ENCODE peak calls at places on chromosomes 13 and 19, in eight cellular contexts. One of them, this sample, is unnamed.

GRCh38 chr19:21584532-21584931 is 79.1 kb downstream of the ZNF429 start:
- ATAC-seq in GM23338: no peak
- ATAC-seq in GM12878: no peak
- ATAC-seq in K562: no peak
- ATAC-seq in HepG2: no peak
- ATAC-seq in upper lobe of left lung: no peak
- ATAC-seq in HCT116: no peak
- ATAC-seq in Panc1: no peak
- ATAC-seq in this sample: no peak

GRCh38 chr13:73168993-73169401 is 110.2 kb downstream of the KLF5 start:
- ATAC-seq in GM12878: no peak
- ATAC-seq in HCT116: no peak
- ATAC-seq in HepG2: no peak
- ATAC-seq in GM23338: peak; percentile 39
- ATAC-seq in upper lobe of left lung: no peak
- ATAC-seq in Panc1: no peak
- ATAC-seq in K562: no peak
- ATAC-seq in this sample: no peak

GRCh38 chr13:67122251-67122650 is 107.9 kb downstream of the PCDH9 start:
- ATAC-seq in Panc1: no peak
- ATAC-seq in HCT116: no peak
- ATAC-seq in upper lobe of left lung: no peak
- ATAC-seq in K562: no peak
- ATAC-seq in GM23338: no peak
- ATAC-seq in GM12878: no peak
- ATAC-seq in HepG2: no peak
- ATAC-seq in this sample: no peak

GRCh38 chr13:95784161-95784880 is 107.4 kb downstream of the DNAJC3 start:
- ATAC-seq in HepG2: no peak
- ATAC-seq in upper lobe of left lung: no peak
- ATAC-seq in Panc1: no peak
- ATAC-seq in K562: no peak
- ATAC-seq in HCT116: peak; percentile 54
- ATAC-seq in GM23338: no peak
- ATAC-seq in GM12878: no peak
- ATAC-seq in this sample: peak; percentile 36

GRCh38 chr19:33486407-33486806 is 35.2 kb downstream of the PEPD start:
- ATAC-seq in HCT116: no peak
- ATAC-seq in HepG2: no peak
- ATAC-seq in GM23338: no peak
- ATAC-seq in upper lobe of left lung: peak; percentile 34
- ATAC-seq in K562: no peak
- ATAC-seq in Panc1: no peak
- ATAC-seq in GM12878: no peak
- ATAC-seq in this sample: no peak

GRCh38 chr13:41811588-41812021 is 149.3 kb downstream of the VWA8 start:
- ATAC-seq in upper lobe of left lung: no peak
- ATAC-seq in GM12878: peak; percentile 83
- ATAC-seq in Panc1: no peak
- ATAC-seq in HCT116: no peak
- ATAC-seq in GM23338: no peak
- ATAC-seq in K562: no peak
- ATAC-seq in HepG2: no peak
- ATAC-seq in this sample: no peak

GRCh38 chr19:5080030-5080644 is 111.2 kb downstream of the KDM4B start:
- ATAC-seq in K562: no peak
- ATAC-seq in GM23338: no peak
- ATAC-seq in HCT116: no peak
- ATAC-seq in HepG2: no peak
- ATAC-seq in upper lobe of left lung: no peak
- ATAC-seq in GM12878: no peak
- ATAC-seq in Panc1: no peak
- ATAC-seq in this sample: no peak

GRCh38 chr19:40363128-40363527 is 14.6 kb downstream of the PLD3 start:
- ATAC-seq in GM12878: no peak
- ATAC-seq in HepG2: no peak
- ATAC-seq in HCT116: no peak
- ATAC-seq in Panc1: no peak
- ATAC-seq in upper lobe of left lung: no peak
- ATAC-seq in GM23338: no peak
- ATAC-seq in K562: peak; percentile 45
- ATAC-seq in this sample: no peak

GRCh38 chr19:9971341-9971897 is 35.1 kb upstream of the OLFM2 start:
- ATAC-seq in HepG2: no peak
- ATAC-seq in GM23338: no peak
- ATAC-seq in K562: no peak
- ATAC-seq in upper lobe of left lung: no peak
- ATAC-seq in GM12878: no peak
- ATAC-seq in Panc1: no peak
- ATAC-seq in HCT116: no peak
- ATAC-seq in this sample: no peak

GRCh38 chr13:81636120-81636519 is 1295.2 kb upstream of the SPRY2 start:
- ATAC-seq in Panc1: no peak
- ATAC-seq in GM12878: no peak
- ATAC-seq in GM23338: no peak
- ATAC-seq in K562: no peak
- ATAC-seq in upper lobe of left lung: no peak
- ATAC-seq in HepG2: no peak
- ATAC-seq in HCT116: no peak
- ATAC-seq in this sample: no peak

GRCh38 chr19:29622191-29623070 is 16.3 kb downstream of the POP4 start:
- ATAC-seq in GM12878: peak; percentile 54
- ATAC-seq in HCT116: no peak
- ATAC-seq in Panc1: peak; percentile 66
- ATAC-seq in K562: no peak
- ATAC-seq in GM23338: peak; percentile 16
- ATAC-seq in HepG2: peak; percentile 41
- ATAC-seq in upper lobe of left lung: no peak
- ATAC-seq in this sample: no peak

GRCh38 chr19:31448221-31448657 is 99.0 kb upstream of the TSHZ3 start:
- ATAC-seq in GM23338: no peak
- ATAC-seq in K562: no peak
- ATAC-seq in HepG2: no peak
- ATAC-seq in HCT116: no peak
- ATAC-seq in upper lobe of left lung: peak; percentile 80
- ATAC-seq in GM12878: no peak
- ATAC-seq in Panc1: no peak
- ATAC-seq in this sample: peak; percentile 90

GRCh38 chr13:92806215-92806614 is 420.4 kb upstream of the GPC6 start:
- ATAC-seq in K562: no peak
- ATAC-seq in GM12878: peak; percentile 64
- ATAC-seq in upper lobe of left lung: no peak
- ATAC-seq in HCT116: no peak
- ATAC-seq in HepG2: no peak
- ATAC-seq in GM23338: no peak
- ATAC-seq in Panc1: no peak
- ATAC-seq in this sample: no peak

GRCh38 chr19:12773571-12773970 is 1.8 kb downstream of the HOOK2 start:
- ATAC-seq in K562: no peak
- ATAC-seq in GM23338: no peak
- ATAC-seq in Panc1: no peak
- ATAC-seq in HCT116: no peak
- ATAC-seq in GM12878: no peak
- ATAC-seq in HepG2: no peak
- ATAC-seq in upper lobe of left lung: no peak
- ATAC-seq in this sample: no peak

GRCh38 chr19:12778020-12778904 is 2.9 kb upstream of the HOOK2 start:
- ATAC-seq in Panc1: peak; percentile 61
- ATAC-seq in upper lobe of left lung: peak; percentile 64
- ATAC-seq in K562: peak; percentile 12
- ATAC-seq in HCT116: peak; percentile 26
- ATAC-seq in GM12878: peak; percentile 41
- ATAC-seq in GM23338: peak; percentile 21
- ATAC-seq in HepG2: peak; percentile 65
- ATAC-seq in this sample: peak; percentile 35

GRCh38 chr19:12777217-12778019 is 2.1 kb upstream of the HOOK2 start:
- ATAC-seq in HCT116: peak; percentile 41
- ATAC-seq in upper lobe of left lung: peak; percentile 81
- ATAC-seq in K562: peak; percentile 76
- ATAC-seq in Panc1: peak; percentile 73
- ATAC-seq in GM23338: peak; percentile 52
- ATAC-seq in HepG2: peak; percentile 66
- ATAC-seq in GM12878: peak; percentile 68
- ATAC-seq in this sample: peak; percentile 36

GRCh38 chr19:12772323-12772722 is 3.0 kb downstream of the HOOK2 start:
- ATAC-seq in HepG2: no peak
- ATAC-seq in Panc1: no peak
- ATAC-seq in upper lobe of left lung: no peak
- ATAC-seq in GM12878: no peak
- ATAC-seq in HCT116: no peak
- ATAC-seq in K562: no peak
- ATAC-seq in GM23338: no peak
- ATAC-seq in this sample: no peak

DNA sequence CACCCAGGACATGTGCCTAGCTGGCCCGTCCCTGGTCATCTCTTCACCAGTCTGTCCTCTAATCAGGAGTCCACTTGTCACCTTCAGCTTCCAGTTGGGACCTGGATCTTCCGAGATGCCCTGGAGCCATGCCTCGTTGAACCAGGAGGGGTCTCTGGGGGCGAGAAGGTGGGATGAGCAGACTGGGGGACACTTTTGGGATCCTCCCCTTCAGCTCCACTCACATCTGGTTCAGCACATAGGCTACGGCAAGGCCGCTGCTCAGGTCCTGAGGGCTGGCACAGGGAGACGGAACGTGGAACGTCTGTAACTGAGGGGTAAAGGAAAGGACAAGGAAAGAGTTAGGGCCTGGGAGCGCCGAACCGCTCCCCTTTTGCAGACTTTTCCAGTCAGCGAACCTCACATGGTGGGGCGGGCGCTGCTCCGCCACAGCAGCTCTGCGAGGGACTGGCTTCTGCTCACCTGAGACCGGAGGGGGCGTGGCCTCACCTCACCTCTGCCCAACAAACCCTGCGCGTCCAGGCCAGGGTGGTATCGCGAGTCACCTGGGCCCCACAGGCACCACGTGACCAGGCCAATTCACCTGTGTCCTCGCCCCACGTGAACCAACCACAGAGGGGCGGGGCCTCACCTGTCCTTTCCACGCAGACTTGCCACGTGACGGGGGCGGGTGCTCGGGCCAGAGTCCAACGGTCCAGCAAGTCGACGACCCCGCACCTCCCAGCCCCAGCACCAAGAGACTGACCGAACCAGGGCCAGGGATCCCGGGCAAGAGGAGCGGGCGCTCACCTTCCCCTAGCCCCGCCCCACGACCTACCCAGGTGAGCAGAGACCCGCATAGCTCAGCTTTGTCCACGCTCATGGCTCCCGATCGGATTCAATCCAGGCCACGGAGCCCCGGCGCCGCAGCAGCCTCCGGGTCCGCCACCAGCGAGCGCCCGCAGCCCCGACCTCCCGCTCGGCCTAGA is at the start of gene HOOK2:
- ATAC-seq in upper lobe of left lung: peak; percentile 81
- ATAC-seq in K562: no peak
- ATAC-seq in GM12878: peak; percentile 3
- ATAC-seq in HepG2: no peak
- ATAC-seq in HCT116: peak; percentile 76
- ATAC-seq in GM23338: peak; percentile 70
- ATAC-seq in Panc1: peak; percentile 4
- ATAC-seq in this sample: no peak
- TF ChIP-seq POLR2AphosphoS5 in upper lobe of left lung: peak; percentile 43
- TF ChIP-seq POLR2AphosphoS5 in K562: no peak
- TF ChIP-seq POLR2AphosphoS5 in GM12878: no peak
- TF ChIP-seq POLR2AphosphoS5 in HepG2: peak; percentile 62
- TF ChIP-seq POLR2AphosphoS5 in HCT116: peak; percentile 73
- TF ChIP-seq POLR2AphosphoS5 in GM23338: peak; percentile 54
- TF ChIP-seq POLR2AphosphoS5 in Panc1: no peak
- TF ChIP-seq POLR2AphosphoS5 in this sample: no peak

DNA sequence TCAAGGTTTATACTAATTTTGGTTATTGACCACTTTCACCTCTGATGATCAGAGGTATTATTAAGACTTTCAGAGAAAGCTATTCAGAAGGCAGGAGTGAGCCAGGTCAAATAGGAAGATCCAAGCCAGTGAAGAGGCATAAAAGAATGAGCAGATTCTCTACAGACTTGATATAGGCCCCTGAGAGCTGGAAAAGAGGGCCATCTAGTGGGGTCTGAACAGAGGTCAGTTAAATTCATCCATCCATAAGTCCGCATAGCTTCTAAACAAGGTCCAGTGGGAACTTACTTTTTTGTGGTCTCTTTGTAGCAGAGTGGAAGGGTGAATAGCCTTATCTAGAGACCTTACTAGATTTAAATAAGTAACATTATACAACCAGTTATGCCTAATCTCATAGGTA is 126.6 kb upstream of the UFM1 start:
- ATAC-seq in GM12878: peak; percentile 38
- ATAC-seq in Panc1: no peak
- ATAC-seq in K562: peak; percentile 43
- ATAC-seq in upper lobe of left lung: no peak
- ATAC-seq in GM23338: peak; percentile 96
- ATAC-seq in HCT116: no peak
- ATAC-seq in HepG2: no peak
- ATAC-seq in this sample: no peak
- TF ChIP-seq CTCF in GM12878: no peak
- TF ChIP-seq CTCF in Panc1: no peak
- TF ChIP-seq CTCF in K562: peak; percentile 15
- TF ChIP-seq CTCF in upper lobe of left lung: no peak
- TF ChIP-seq CTCF in GM23338: peak; percentile 71
- TF ChIP-seq CTCF in HCT116: no peak
- TF ChIP-seq CTCF in HepG2: peak; percentile 7
- TF ChIP-seq CTCF in this sample: no peak

DNA sequence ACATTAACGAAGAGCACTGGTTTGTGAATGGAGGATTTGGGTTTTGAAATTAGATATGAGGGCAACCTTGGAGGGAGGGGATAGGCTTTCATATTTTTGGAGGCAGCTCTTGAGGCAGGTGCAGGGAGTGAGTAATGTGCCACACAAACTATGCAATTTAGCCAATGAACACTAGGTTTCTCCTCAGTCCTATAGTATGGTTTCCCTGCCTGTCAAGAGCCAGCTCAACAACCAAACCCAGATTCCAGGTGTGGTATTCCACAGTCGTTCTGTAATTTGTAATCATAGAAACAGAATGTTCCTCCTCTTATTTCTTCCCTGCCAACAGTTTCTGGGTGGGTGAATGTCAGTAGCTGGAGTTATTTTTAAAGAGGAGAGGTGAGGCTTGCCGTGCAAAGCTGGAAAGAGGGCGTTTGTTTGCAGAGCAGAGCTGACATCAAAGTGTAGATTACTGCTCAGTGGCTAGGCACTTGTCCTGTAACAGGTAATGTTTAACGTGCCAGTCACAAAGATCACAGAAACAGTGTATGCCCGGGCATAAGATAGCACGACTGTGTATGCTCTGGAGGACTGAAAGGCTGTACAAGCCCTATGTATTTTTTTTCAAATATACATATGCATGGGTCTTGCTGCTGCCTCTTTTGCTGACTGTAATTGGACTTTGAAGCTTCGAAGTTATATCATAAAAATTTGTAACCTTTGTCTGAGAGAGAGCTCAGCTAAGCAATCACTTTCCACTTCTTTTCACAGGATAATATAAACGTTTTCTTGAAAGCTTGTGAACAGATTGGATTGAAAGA is 124.3 kb downstream of the LMO7 start:
- ATAC-seq in GM23338: peak; percentile 33
- ATAC-seq in HepG2: peak; percentile 98
- ATAC-seq in K562: peak; percentile 34
- ATAC-seq in Panc1: peak; percentile 82
- ATAC-seq in upper lobe of left lung: peak; percentile 92
- ATAC-seq in HCT116: peak; percentile 96
- ATAC-seq in GM12878: no peak
- ATAC-seq in this sample: peak; percentile 46
- TF ChIP-seq POLR2AphosphoS5 in GM23338: no peak
- TF ChIP-seq POLR2AphosphoS5 in HepG2: peak; percentile 93
- TF ChIP-seq POLR2AphosphoS5 in K562: no peak
- TF ChIP-seq POLR2AphosphoS5 in Panc1: no peak
- TF ChIP-seq POLR2AphosphoS5 in upper lobe of left lung: peak; percentile 79
- TF ChIP-seq POLR2AphosphoS5 in HCT116: no peak
- TF ChIP-seq POLR2AphosphoS5 in GM12878: no peak
- TF ChIP-seq POLR2AphosphoS5 in this sample: no peak

GRCh38 chr13:87259479-87260083 is 411.6 kb upstream of the SLITRK5 start:
- ATAC-seq in GM12878: peak; percentile 61
- ATAC-seq in GM23338: peak; percentile 98
- ATAC-seq in Panc1: peak; percentile 72
- ATAC-seq in K562: no peak
- ATAC-seq in upper lobe of left lung: no peak
- ATAC-seq in HepG2: peak; percentile 97
- ATAC-seq in HCT116: peak; percentile 84
- ATAC-seq in this sample: no peak
- TF ChIP-seq CTCF in GM12878: peak; percentile 38
- TF ChIP-seq CTCF in GM23338: peak; percentile 64
- TF ChIP-seq CTCF in Panc1: peak; percentile 63
- TF ChIP-seq CTCF in K562: no peak
- TF ChIP-seq CTCF in upper lobe of left lung: no peak
- TF ChIP-seq CTCF in HepG2: peak; percentile 44
- TF ChIP-seq CTCF in HCT116: peak; percentile 7
- TF ChIP-seq CTCF in this sample: no peak

This sample was measured in gastroesophageal sphincter.